ENCODE peak calls at places on chromosomes 1 and 21, in ten cellular contexts. One of them, this sample, is unnamed. For H3K9me3, the result is how much of the 10 kb centered on the place peaks cover.

GRCh38 chr1:184051138-184051484 is 419 bp upstream of the TSEN15 start:
- DNase-seq in fibroblast of lung: no peak
- DNase-seq in CD8-positive, alpha-beta T cell: no peak
- DNase-seq in ovary: no peak
- DNase-seq in neural progenitor cell: no peak
- DNase-seq in psoas muscle: no peak
- DNase-seq in small intestine: no peak
- DNase-seq in pancreas: no peak
- DNase-seq in left ventricle myocardium inferior: no peak
- DNase-seq in cardiac muscle cell: no peak
- DNase-seq in this sample: no peak

GRCh38 chr1:45322486-45323040 is 4.1 kb upstream of the HPDL start:
- DNase-seq in fibroblast of lung: no peak
- DNase-seq in CD8-positive, alpha-beta T cell: no peak
- DNase-seq in ovary: no peak
- DNase-seq in neural progenitor cell: no peak
- DNase-seq in psoas muscle: no peak
- DNase-seq in small intestine: no peak
- DNase-seq in pancreas: no peak
- DNase-seq in left ventricle myocardium inferior: no peak
- DNase-seq in cardiac muscle cell: no peak
- DNase-seq in this sample: no peak

GRCh38 chr1:184929711-184930202 is 44.6 kb downstream of the NIBAN1 start:
- DNase-seq in fibroblast of lung: peak
- DNase-seq in CD8-positive, alpha-beta T cell: no peak
- DNase-seq in ovary: no peak
- DNase-seq in neural progenitor cell: no peak
- DNase-seq in psoas muscle: no peak
- DNase-seq in small intestine: no peak
- DNase-seq in pancreas: no peak
- DNase-seq in left ventricle myocardium inferior: no peak
- DNase-seq in cardiac muscle cell: no peak
- DNase-seq in this sample: no peak

GRCh38 chr1:200139661-200140250 is 112.2 kb downstream of the NR5A2 start:
- DNase-seq in fibroblast of lung: peak
- DNase-seq in CD8-positive, alpha-beta T cell: no peak
- DNase-seq in ovary: no peak
- DNase-seq in neural progenitor cell: peak
- DNase-seq in psoas muscle: no peak
- DNase-seq in small intestine: peak
- DNase-seq in pancreas: no peak
- DNase-seq in left ventricle myocardium inferior: no peak
- DNase-seq in cardiac muscle cell: peak
- DNase-seq in this sample: no peak

GRCh38 chr1:36553591-36554417 is 71.1 kb upstream of the CSF3R start:
- DNase-seq in fibroblast of lung: peak
- DNase-seq in CD8-positive, alpha-beta T cell: peak
- DNase-seq in ovary: peak
- DNase-seq in neural progenitor cell: peak
- DNase-seq in psoas muscle: peak
- DNase-seq in small intestine: peak
- DNase-seq in pancreas: peak
- DNase-seq in left ventricle myocardium inferior: peak
- DNase-seq in cardiac muscle cell: peak
- DNase-seq in this sample: peak

GRCh38 chr21:29117372-29117955 is 13.0 kb upstream of the MAP3K7CL start:
- DNase-seq in fibroblast of lung: no peak
- DNase-seq in CD8-positive, alpha-beta T cell: no peak
- DNase-seq in ovary: no peak
- DNase-seq in neural progenitor cell: no peak
- DNase-seq in psoas muscle: no peak
- DNase-seq in small intestine: no peak
- DNase-seq in pancreas: no peak
- DNase-seq in left ventricle myocardium inferior: no peak
- DNase-seq in cardiac muscle cell: no peak
- DNase-seq in this sample: no peak

GRCh38 chr1:248828845-248829244 is 3.1 kb upstream of the SH3BP5L start:
- DNase-seq in fibroblast of lung: peak
- DNase-seq in CD8-positive, alpha-beta T cell: no peak
- DNase-seq in ovary: no peak
- DNase-seq in neural progenitor cell: no peak
- DNase-seq in psoas muscle: no peak
- DNase-seq in small intestine: no peak
- DNase-seq in pancreas: no peak
- DNase-seq in left ventricle myocardium inferior: no peak
- DNase-seq in cardiac muscle cell: no peak
- DNase-seq in this sample: no peak

GRCh38 chr1:2857521-2857920 is 56.0 kb upstream of the TTC34 start:
- DNase-seq in fibroblast of lung: no peak
- DNase-seq in CD8-positive, alpha-beta T cell: no peak
- DNase-seq in ovary: no peak
- DNase-seq in neural progenitor cell: no peak
- DNase-seq in psoas muscle: peak
- DNase-seq in small intestine: no peak
- DNase-seq in pancreas: no peak
- DNase-seq in left ventricle myocardium inferior: no peak
- DNase-seq in cardiac muscle cell: no peak
- DNase-seq in this sample: no peak

GRCh38 chr1:112618114-112618720 is 724 bp downstream of the ST7L start:
- DNase-seq in fibroblast of lung: peak
- DNase-seq in CD8-positive, alpha-beta T cell: no peak
- DNase-seq in ovary: no peak
- DNase-seq in neural progenitor cell: peak
- DNase-seq in psoas muscle: no peak
- DNase-seq in small intestine: peak
- DNase-seq in pancreas: no peak
- DNase-seq in left ventricle myocardium inferior: no peak
- DNase-seq in cardiac muscle cell: no peak
- DNase-seq in this sample: no peak

GRCh38 chr1:229271448-229272120 is 673 bp downstream of the RAB4A start:
- DNase-seq in fibroblast of lung: peak
- DNase-seq in CD8-positive, alpha-beta T cell: peak
- DNase-seq in ovary: no peak
- DNase-seq in neural progenitor cell: peak
- DNase-seq in psoas muscle: no peak
- DNase-seq in small intestine: peak
- DNase-seq in pancreas: no peak
- DNase-seq in left ventricle myocardium inferior: peak
- DNase-seq in cardiac muscle cell: peak
- DNase-seq in this sample: no peak

GRCh38 chr1:14826172-14826636 is 227.7 kb downstream of the KAZN start:
- DNase-seq in fibroblast of lung: peak
- DNase-seq in CD8-positive, alpha-beta T cell: no peak
- DNase-seq in ovary: peak
- DNase-seq in neural progenitor cell: no peak
- DNase-seq in psoas muscle: no peak
- DNase-seq in small intestine: no peak
- DNase-seq in pancreas: no peak
- DNase-seq in left ventricle myocardium inferior: no peak
- DNase-seq in cardiac muscle cell: no peak
- DNase-seq in this sample: no peak

GRCh38 chr1:11653101-11653601 is 1.1 kb downstream of the FBXO2 start:
- DNase-seq in fibroblast of lung: no peak
- DNase-seq in CD8-positive, alpha-beta T cell: no peak
- DNase-seq in ovary: no peak
- DNase-seq in neural progenitor cell: peak
- DNase-seq in psoas muscle: peak
- DNase-seq in small intestine: peak
- DNase-seq in pancreas: peak
- DNase-seq in left ventricle myocardium inferior: no peak
- DNase-seq in cardiac muscle cell: no peak
- DNase-seq in this sample: no peak

GRCh38 chr1:232875536-232875935 is 70.3 kb downstream of the MAP10 start:
- DNase-seq in fibroblast of lung: no peak
- DNase-seq in CD8-positive, alpha-beta T cell: no peak
- DNase-seq in ovary: no peak
- DNase-seq in neural progenitor cell: no peak
- DNase-seq in psoas muscle: no peak
- DNase-seq in small intestine: no peak
- DNase-seq in pancreas: no peak
- DNase-seq in left ventricle myocardium inferior: no peak
- DNase-seq in cardiac muscle cell: no peak
- DNase-seq in this sample: no peak

GRCh38 chr1:62180649-62181048 is 14.0 kb upstream of the L1TD1 start:
- DNase-seq in fibroblast of lung: no peak
- DNase-seq in CD8-positive, alpha-beta T cell: no peak
- DNase-seq in ovary: no peak
- DNase-seq in neural progenitor cell: no peak
- DNase-seq in psoas muscle: no peak
- DNase-seq in small intestine: peak
- DNase-seq in pancreas: no peak
- DNase-seq in left ventricle myocardium inferior: no peak
- DNase-seq in cardiac muscle cell: no peak
- DNase-seq in this sample: no peak

DNA sequence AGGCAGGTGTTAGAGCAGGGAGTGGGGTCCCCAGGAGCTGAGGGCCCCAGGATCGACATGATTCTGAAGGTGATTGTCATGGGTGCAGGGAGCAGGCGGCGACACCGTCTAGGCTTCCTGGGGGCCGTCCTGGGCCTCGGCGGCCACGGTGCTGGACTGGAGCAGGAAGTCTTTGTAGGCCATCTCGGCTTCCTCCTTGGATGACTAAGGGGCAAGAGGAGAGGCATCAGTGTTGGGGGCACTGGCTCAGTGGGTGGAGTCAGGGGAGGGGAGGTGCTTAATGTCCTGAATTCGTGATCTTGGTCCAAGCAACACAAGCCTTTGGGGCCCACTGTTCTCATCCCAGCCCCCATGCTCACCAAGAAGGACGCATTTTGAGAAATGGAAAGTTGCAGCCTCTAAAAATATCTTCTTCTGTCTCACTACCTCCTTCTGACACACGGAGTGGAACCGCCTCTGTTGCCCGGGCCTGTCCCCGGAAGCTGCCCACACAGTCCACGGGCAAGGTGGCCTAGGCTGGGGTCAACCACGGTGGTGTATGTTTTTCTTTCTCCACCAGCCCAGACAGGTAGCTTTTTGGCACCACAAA is 8.6 kb upstream of the FCMR start:
- DNase-seq in fibroblast of lung: no peak
- DNase-seq in CD8-positive, alpha-beta T cell: peak
- DNase-seq in ovary: no peak
- DNase-seq in neural progenitor cell: no peak
- DNase-seq in psoas muscle: no peak
- DNase-seq in small intestine: peak
- DNase-seq in pancreas: no peak
- DNase-seq in left ventricle myocardium inferior: no peak
- DNase-seq in cardiac muscle cell: no peak
- DNase-seq in this sample: no peak
- H3K4me3 ChIP-seq in fibroblast of lung: no peak
- H3K4me3 ChIP-seq in CD8-positive, alpha-beta T cell: no peak
- H3K4me3 ChIP-seq in ovary: no peak
- H3K4me3 ChIP-seq in neural progenitor cell: no peak
- H3K4me3 ChIP-seq in psoas muscle: no peak
- H3K4me3 ChIP-seq in small intestine: no peak
- H3K4me3 ChIP-seq in pancreas: no peak
- H3K4me3 ChIP-seq in left ventricle myocardium inferior: no peak
- H3K4me3 ChIP-seq in cardiac muscle cell: no peak
- H3K4me3 ChIP-seq in this sample: no peak

GRCh38 chr1:227654431-227654830 is 80.7 kb downstream of the JMJD4 start:
- DNase-seq in fibroblast of lung: peak
- DNase-seq in CD8-positive, alpha-beta T cell: no peak
- DNase-seq in ovary: no peak
- DNase-seq in neural progenitor cell: no peak
- DNase-seq in psoas muscle: no peak
- DNase-seq in small intestine: no peak
- DNase-seq in pancreas: no peak
- DNase-seq in left ventricle myocardium inferior: no peak
- DNase-seq in cardiac muscle cell: no peak
- DNase-seq in this sample: no peak
- H3K9me3 ChIP-seq in fibroblast of lung: under half
- H3K9me3 ChIP-seq in CD8-positive, alpha-beta T cell: half or more
- H3K9me3 ChIP-seq in ovary: under half
- H3K9me3 ChIP-seq in neural progenitor cell: half or more
- H3K9me3 ChIP-seq in psoas muscle: half or more
- H3K9me3 ChIP-seq in small intestine: under half
- H3K9me3 ChIP-seq in pancreas: under half
- H3K9me3 ChIP-seq in left ventricle myocardium inferior: half or more
- H3K9me3 ChIP-seq in cardiac muscle cell: under half
- H3K9me3 ChIP-seq in this sample: under half

DNA sequence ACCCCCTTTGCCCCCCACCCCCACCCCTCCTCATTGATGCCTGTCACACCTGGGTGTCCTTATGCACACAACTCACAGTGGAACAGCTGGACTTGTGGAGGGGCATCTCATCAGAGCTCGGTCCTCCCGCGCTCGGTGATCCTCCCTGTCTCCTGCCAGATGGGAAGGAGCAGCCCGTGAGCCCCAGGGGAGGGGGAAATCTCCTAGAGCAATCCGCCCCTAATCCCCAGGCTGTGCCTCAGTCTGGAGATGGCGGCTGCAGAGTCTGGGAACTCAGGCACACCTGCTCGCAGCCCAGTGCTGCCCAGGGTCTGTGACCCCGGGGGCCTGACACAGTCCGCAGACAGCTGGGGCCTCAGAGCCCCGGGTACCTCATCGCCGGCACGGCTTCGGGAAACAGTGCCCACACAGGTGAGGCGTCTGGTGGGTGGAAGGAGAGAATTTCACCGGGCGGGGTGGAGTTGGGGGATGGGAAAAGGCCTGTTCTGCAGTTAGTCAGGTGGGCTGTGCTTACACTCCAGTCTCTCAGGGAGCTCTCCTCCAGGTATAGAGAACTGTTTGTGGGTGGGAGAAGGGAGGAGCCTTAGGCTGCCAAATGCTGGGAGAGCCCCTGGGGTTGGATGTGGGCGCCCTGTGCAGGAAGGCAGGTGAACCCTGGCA is 29.3 kb downstream of the TMCC2 start:
- DNase-seq in fibroblast of lung: no peak
- DNase-seq in CD8-positive, alpha-beta T cell: no peak
- DNase-seq in ovary: no peak
- DNase-seq in neural progenitor cell: peak
- DNase-seq in psoas muscle: no peak
- DNase-seq in small intestine: no peak
- DNase-seq in pancreas: no peak
- DNase-seq in left ventricle myocardium inferior: no peak
- DNase-seq in cardiac muscle cell: no peak
- DNase-seq in this sample: no peak
- H3K4me3 ChIP-seq in fibroblast of lung: no peak
- H3K4me3 ChIP-seq in CD8-positive, alpha-beta T cell: no peak
- H3K4me3 ChIP-seq in ovary: no peak
- H3K4me3 ChIP-seq in neural progenitor cell: no peak
- H3K4me3 ChIP-seq in psoas muscle: no peak
- H3K4me3 ChIP-seq in small intestine: no peak
- H3K4me3 ChIP-seq in pancreas: no peak
- H3K4me3 ChIP-seq in left ventricle myocardium inferior: no peak
- H3K4me3 ChIP-seq in cardiac muscle cell: no peak
- H3K4me3 ChIP-seq in this sample: no peak

DNA sequence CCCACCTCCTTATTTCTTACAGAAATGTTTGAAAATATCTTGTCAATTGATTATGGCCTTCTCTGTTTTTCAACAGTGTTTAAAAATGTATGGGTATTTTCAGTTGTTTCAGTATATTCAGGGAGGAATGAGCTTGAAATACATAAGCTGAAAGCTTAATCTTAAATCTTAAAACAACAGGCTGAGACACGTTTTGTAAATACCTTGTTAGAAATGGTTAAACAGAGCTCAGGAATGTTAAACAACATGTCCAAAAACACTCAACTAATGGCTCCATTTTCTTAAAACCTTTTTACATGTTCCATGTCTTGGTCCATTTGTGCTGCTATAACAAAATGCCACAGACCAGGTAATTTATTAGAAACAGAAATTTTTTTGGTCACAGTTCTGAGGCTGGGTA is 953.8 kb upstream of the ADGRL2 start:
- DNase-seq in fibroblast of lung: no peak
- DNase-seq in CD8-positive, alpha-beta T cell: no peak
- DNase-seq in ovary: no peak
- DNase-seq in neural progenitor cell: no peak
- DNase-seq in psoas muscle: no peak
- DNase-seq in small intestine: no peak
- DNase-seq in pancreas: no peak
- DNase-seq in left ventricle myocardium inferior: no peak
- DNase-seq in cardiac muscle cell: no peak
- DNase-seq in this sample: no peak
- H3K9me3 ChIP-seq in fibroblast of lung: under half
- H3K9me3 ChIP-seq in CD8-positive, alpha-beta T cell: under half
- H3K9me3 ChIP-seq in ovary: under half
- H3K9me3 ChIP-seq in neural progenitor cell: under half
- H3K9me3 ChIP-seq in psoas muscle: under half
- H3K9me3 ChIP-seq in small intestine: under half
- H3K9me3 ChIP-seq in pancreas: under half
- H3K9me3 ChIP-seq in left ventricle myocardium inferior: under half
- H3K9me3 ChIP-seq in cardiac muscle cell: under half
- H3K9me3 ChIP-seq in this sample: under half

This sample was measured in iPS DF 6.9.